ENCODE peak calls at places on chromosomes 7 and 10, in ten cellular contexts. A is IMR-90, B is NB4, K is stomach, F is adrenal gland, I is testis, Q is transverse colon, R is upper lobe of right lung, G is foreskin fibroblast, D is cardiac muscle cell. N is an unnamed sample.

GRCh38 chr10:71921319-71922027 is 42.7 kb upstream of the CHST3 start:
- DNase-seq in A (no peak), B (no peak), K (no peak), F (peak), I (peak), Q (peak), R (no peak), G (peak), D (peak), N (no peak)

GRCh38 chr10:74018241-74018640 is 20.3 kb downstream of the VCL start:
- DNase-seq in A (no peak), B (no peak), K (peak), F (no peak), I (no peak), Q (peak), R (no peak), G (no peak), D (no peak), N (no peak)

GRCh38 chr10:117262296-117263293 is 21.7 kb downstream of the SLC18A2 start:
- DNase-seq in A (no peak), B (no peak), K (no peak), F (no peak), I (peak), Q (no peak), R (no peak), G (no peak), D (no peak), N (no peak)

GRCh38 chr7:37432240-37432917 is 16.3 kb downstream of the ELMO1 start:
- DNase-seq in A (no peak), B (no peak), K (no peak), F (no peak), I (no peak), Q (no peak), R (no peak), G (no peak), D (no peak), N (no peak)

GRCh38 chr7:131513245-131514061 is 43.0 kb downstream of the PODXL start:
- DNase-seq in A (peak), B (peak), K (peak), F (peak), I (peak), Q (peak), R (peak), G (peak), D (peak), N (peak)

GRCh38 chr7:143462045-143462444 is 15.6 kb upstream of the TAS2R41 start:
- DNase-seq in A (no peak), B (no peak), K (no peak), F (no peak), I (no peak), Q (no peak), R (no peak), G (no peak), D (no peak), N (no peak)

GRCh38 chr7:121810831-121811494 is 62.0 kb upstream of the PTPRZ1 start:
- DNase-seq in A (no peak), B (no peak), K (no peak), F (no peak), I (no peak), Q (no peak), R (no peak), G (no peak), D (no peak), N (no peak)

GRCh38 chr7:22607180-22607579 is 107.2 kb upstream of the STEAP1B start:
- DNase-seq in A (peak), B (no peak), K (no peak), F (no peak), I (no peak), Q (no peak), R (no peak), G (peak), D (no peak), N (no peak)

GRCh38 chr10:20858292-20859124 is 38.6 kb downstream of the NEBL start:
- DNase-seq in A (peak), B (peak), K (no peak), F (no peak), I (no peak), Q (no peak), R (no peak), G (peak), D (peak), N (peak)

GRCh38 chr10:86162696-86163400 is 203.7 kb downstream of the GRID1 start:
- DNase-seq in A (no peak), B (no peak), K (no peak), F (no peak), I (no peak), Q (no peak), R (peak), G (no peak), D (no peak), N (peak)

GRCh38 chr10:88385601-88386203 is 197.4 kb downstream of the RNLS start:
- DNase-seq in A (no peak), B (peak), K (peak), F (no peak), I (no peak), Q (peak), R (peak), G (no peak), D (no peak), N (peak)

GRCh38 chr7:135653285-135654080 is 8.8 kb upstream of the STMP1 start:
- DNase-seq in A (peak), B (no peak), K (no peak), F (no peak), I (peak), Q (no peak), R (no peak), G (no peak), D (no peak), N (no peak)

GRCh38 chr10:47253651-47254375 is 46.2 kb upstream of the GDF10 start:
- DNase-seq in A (peak), B (no peak), K (no peak), F (no peak), I (no peak), Q (peak), R (no peak), G (no peak), D (peak), N (no peak)

GRCh38 chr10:93420091-93420490 is 62.0 kb downstream of the MYOF start:
- DNase-seq in A (peak), B (no peak), K (no peak), F (no peak), I (no peak), Q (no peak), R (no peak), G (peak), D (no peak), N (no peak)

GRCh38 chr7:32357535-32358277 is 132.5 kb downstream of the LSM5 start:
- DNase-seq in A (no peak), B (peak), K (no peak), F (no peak), I (no peak), Q (no peak), R (no peak), G (no peak), D (no peak), N (no peak)
- TF ChIP-seq CTCF in A (no peak), B (no peak), K (no peak), F (no peak), I (no peak), Q (no peak), R (no peak), G (no peak), D (no peak), N (no peak)

GRCh38 chr10:16993186-16993585 is 136.4 kb downstream of the CUBN start:
- DNase-seq in A (no peak), B (no peak), K (no peak), F (no peak), I (no peak), Q (no peak), R (no peak), G (no peak), D (no peak), N (no peak)

GRCh38 chr10:16992611-16993119 is 136.9 kb downstream of the CUBN start:
- DNase-seq in A (no peak), B (no peak), K (no peak), F (no peak), I (no peak), Q (no peak), R (no peak), G (peak), D (peak), N (no peak)

GRCh38 chr10:16999665-17000451 is 129.8 kb downstream of the CUBN start:
- DNase-seq in A (peak), B (no peak), K (no peak), F (no peak), I (peak), Q (no peak), R (no peak), G (peak), D (peak), N (no peak)

GRCh38 chr10:16996530-16996964 is 133.1 kb downstream of the CUBN start:
- DNase-seq in A (peak), B (no peak), K (no peak), F (no peak), I (no peak), Q (no peak), R (no peak), G (peak), D (peak), N (no peak)

DNA sequence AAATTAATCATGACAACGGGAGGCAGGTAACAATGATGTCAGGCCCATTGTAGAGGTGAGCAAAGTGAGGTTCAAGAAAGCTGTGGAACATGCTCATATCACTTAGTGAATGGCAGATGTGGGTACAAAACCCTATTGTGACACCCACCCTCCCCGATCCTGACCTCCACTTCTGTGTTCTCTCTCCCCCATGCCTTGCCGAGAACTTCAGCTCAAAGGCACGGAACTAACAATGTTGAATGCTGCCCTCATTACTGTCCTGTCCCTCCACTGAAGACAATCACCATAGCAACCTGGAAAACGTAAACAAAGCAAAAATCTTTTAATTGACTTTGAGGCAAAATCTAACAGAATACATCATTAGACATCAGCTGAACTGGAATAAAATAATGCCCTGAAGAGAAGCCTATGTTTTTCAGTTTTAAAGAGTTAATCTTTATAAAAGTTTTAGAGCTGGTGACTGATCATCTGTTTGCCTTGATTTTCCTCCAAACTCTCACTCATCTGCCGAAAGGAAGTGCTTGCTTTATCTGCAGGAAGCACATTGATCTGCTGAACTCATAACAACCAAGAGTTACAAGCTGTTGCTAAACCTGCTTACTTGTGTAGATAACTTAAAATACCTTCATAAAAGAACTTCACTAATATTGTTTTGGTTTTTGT is 133.6 kb downstream of the CUBN start:
- DNase-seq in A (peak), B (peak), K (no peak), F (no peak), I (no peak), Q (no peak), R (no peak), G (peak), D (peak), N (no peak)
- H3K4me3 ChIP-seq in A (no peak), B (no peak), K (no peak), F (no peak), I (no peak), Q (no peak), R (no peak), G (no peak), D (no peak), N (no peak)

GRCh38 chr10:25766687-25767221 is 167.3 kb upstream of the MYO3A start:
- DNase-seq in A (no peak), B (no peak), K (no peak), F (no peak), I (no peak), Q (no peak), R (no peak), G (no peak), D (peak), N (no peak)

GRCh38 chr10:25766213-25766612 is 167.8 kb upstream of the MYO3A start:
- DNase-seq in A (no peak), B (no peak), K (no peak), F (no peak), I (no peak), Q (no peak), R (no peak), G (no peak), D (no peak), N (no peak)

GRCh38 chr10:25768167-25768566 is 165.9 kb upstream of the MYO3A start:
- DNase-seq in A (no peak), B (no peak), K (no peak), F (no peak), I (no peak), Q (no peak), R (no peak), G (no peak), D (no peak), N (no peak)
- TF ChIP-seq CTCF in A (no peak), B (no peak), K (no peak), F (no peak), I (no peak), Q (no peak), R (no peak), G (no peak), D (no peak), N (no peak)

GRCh38 chr7:1555046-1555812 is 776 bp downstream of the TMEM184A start:
- DNase-seq in A (peak), B (peak), K (peak), F (peak), I (peak), Q (peak), R (no peak), G (peak), D (peak), N (peak)
- H3K4me3 ChIP-seq in A (no peak), B (no peak), K (peak), F (no peak), I (no peak), Q (peak), R (peak), G (no peak), D (no peak), N (peak)

GRCh38 chr7:13989138-13989943 is at the start of gene ETV1:
- DNase-seq in A (peak), B (no peak), K (peak), F (peak), I (peak), Q (peak), R (peak), G (peak), D (peak), N (peak)
- TF ChIP-seq CTCF in A (peak), B (no peak), K (no peak), F (peak), I (peak), Q (peak), R (peak), G (peak), D (peak), N (no peak)

DNA sequence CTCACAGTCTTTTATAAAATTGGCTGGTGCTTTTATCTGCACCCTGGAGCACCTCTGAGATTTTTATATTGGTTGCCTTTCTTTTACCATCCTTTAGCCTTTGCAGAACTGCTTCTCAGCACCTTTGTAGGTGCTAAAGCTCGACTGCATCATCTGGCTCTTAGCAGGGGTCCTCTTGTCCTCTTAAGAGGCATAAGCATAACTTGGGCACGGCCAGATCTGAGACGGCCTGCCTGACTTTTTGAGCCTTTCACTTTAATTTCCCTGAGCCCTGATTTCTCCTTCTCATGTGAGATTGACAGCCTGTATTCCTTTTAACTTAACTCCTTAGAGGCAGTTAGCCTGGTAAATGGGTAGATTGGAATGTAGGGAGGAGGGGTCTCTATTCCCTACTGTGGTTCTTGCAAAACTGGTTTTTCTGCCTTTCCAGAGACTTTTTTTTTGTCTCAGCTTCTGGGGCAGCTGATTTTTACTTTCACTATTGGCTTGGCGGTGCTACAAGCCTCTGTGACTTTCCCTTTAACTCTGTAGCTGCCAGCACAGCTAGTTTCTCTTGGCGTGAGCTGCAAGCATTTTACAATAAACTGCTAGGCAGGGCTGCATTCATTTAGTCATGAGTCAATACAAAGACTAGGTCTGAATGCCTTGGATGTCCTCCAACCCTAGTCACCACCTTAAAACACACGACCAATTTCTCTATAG is 24.0 kb downstream of the ZPBP start:
- DNase-seq in A (no peak), B (peak), K (peak), F (peak), I (no peak), Q (peak), R (no peak), G (no peak), D (peak), N (peak)
- H3K4me3 ChIP-seq in A (no peak), B (peak), K (peak), F (peak), I (peak), Q (peak), R (peak), G (peak), D (no peak), N (peak)

GRCh38 chr10:101845903-101846302 is 2.3 kb upstream of the KCNIP2 start:
- DNase-seq in A (no peak), B (no peak), K (no peak), F (no peak), I (no peak), Q (no peak), R (no peak), G (no peak), D (no peak), N (no peak)

GRCh38 chr10:101841826-101842225 is 1.8 kb downstream of the KCNIP2 start:
- DNase-seq in A (no peak), B (no peak), K (no peak), F (peak), I (no peak), Q (no peak), R (no peak), G (no peak), D (no peak), N (no peak)

GRCh38 chr10:101840102-101840684 is 3.4 kb downstream of the KCNIP2 start:
- DNase-seq in A (no peak), B (no peak), K (no peak), F (no peak), I (no peak), Q (no peak), R (no peak), G (peak), D (peak), N (no peak)

GRCh38 chr10:101840741-101841453 is 2.7 kb downstream of the KCNIP2 start:
- DNase-seq in A (peak), B (peak), K (peak), F (peak), I (peak), Q (peak), R (peak), G (peak), D (peak), N (peak)

DNA sequence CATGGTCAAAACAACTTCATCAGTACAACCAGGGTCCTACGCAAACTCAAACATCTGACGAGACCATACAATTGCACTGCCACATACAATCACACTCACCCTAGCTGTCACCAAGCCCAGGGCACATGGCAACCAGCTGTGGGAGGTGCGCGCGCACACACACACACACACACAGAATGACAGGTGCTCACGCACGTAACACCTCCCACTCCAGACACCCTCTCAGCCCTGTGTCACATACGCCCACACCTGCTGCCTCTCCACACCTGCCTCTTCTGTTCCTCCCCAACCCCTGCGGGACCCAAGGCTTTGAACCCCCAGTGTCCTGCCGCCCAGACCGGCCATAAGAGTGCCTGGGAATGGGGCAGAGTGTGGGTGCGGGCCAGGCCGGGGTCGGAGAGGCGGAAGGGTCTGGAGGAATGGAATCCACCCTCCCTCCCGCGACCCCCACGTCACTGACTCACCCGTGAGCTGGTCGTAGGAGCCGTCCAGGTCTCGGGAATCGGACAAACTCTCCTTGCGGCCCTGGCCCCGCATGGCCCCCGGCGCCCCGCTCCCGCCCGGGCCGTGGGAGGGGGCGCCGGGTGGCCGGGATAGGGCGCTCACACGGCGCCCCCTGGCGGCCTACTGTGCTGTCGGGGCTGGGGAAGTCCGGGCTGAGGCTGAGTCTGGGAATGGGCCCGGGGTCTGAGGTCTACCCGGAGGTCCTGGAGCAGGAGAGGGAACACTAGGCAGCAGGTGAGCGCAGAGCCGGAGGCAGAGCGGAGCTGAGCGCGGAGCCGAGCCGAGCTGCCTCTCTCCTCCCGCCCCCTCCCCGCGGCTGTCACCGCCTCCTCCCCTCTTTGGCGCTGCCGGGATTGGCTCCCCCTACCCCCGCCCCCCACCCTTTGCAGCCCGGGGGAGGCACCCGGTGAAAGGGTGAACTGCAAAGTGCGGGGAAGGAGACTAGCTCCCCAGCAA is at the start of gene KCNIP2:
- DNase-seq in A (no peak), B (peak), K (no peak), F (peak), I (peak), Q (peak), R (peak), G (no peak), D (no peak), N (peak)
- TF ChIP-seq CTCF in A (peak), B (peak), K (no peak), F (peak), I (no peak), Q (no peak), R (peak), G (peak), D (peak), N (no peak)

GRCh38 chr7:24824400-24824799 is 67.1 kb upstream of the GSDME start:
- DNase-seq in A (no peak), B (no peak), K (no peak), F (no peak), I (no peak), Q (no peak), R (no peak), G (peak), D (no peak), N (no peak)

GRCh38 chr7:24819916-24820689 is 62.8 kb upstream of the GSDME start:
- DNase-seq in A (peak), B (peak), K (peak), F (peak), I (peak), Q (peak), R (peak), G (peak), D (peak), N (peak)

GRCh38 chr7:24821045-24821853 is 64.0 kb upstream of the GSDME start:
- DNase-seq in A (peak), B (peak), K (peak), F (peak), I (peak), Q (peak), R (peak), G (peak), D (peak), N (peak)

GRCh38 chr7:24817339-24817738 is 60.1 kb upstream of the GSDME start:
- DNase-seq in A (no peak), B (no peak), K (no peak), F (no peak), I (no peak), Q (no peak), R (no peak), G (no peak), D (no peak), N (no peak)

GRCh38 chr7:24820730-24821044 is 63.4 kb upstream of the GSDME start:
- DNase-seq in A (no peak), B (peak), K (no peak), F (no peak), I (no peak), Q (no peak), R (no peak), G (peak), D (peak), N (peak)
- H3K4me3 ChIP-seq in A (no peak), B (peak), K (no peak), F (no peak), I (no peak), Q (no peak), R (no peak), G (no peak), D (no peak), N (no peak)

GRCh38 chr10:104617831-104618230 is 23.3 kb upstream of the SORCS3 start:
- DNase-seq in A (no peak), B (no peak), K (no peak), F (no peak), I (no peak), Q (no peak), R (no peak), G (no peak), D (no peak), N (no peak)

GRCh38 chr10:104622175-104622574 is 18.9 kb upstream of the SORCS3 start:
- DNase-seq in A (no peak), B (no peak), K (no peak), F (no peak), I (no peak), Q (no peak), R (no peak), G (no peak), D (no peak), N (no peak)

GRCh38 chr10:104622598-104623209 is 18.4 kb upstream of the SORCS3 start:
- DNase-seq in A (no peak), B (peak), K (no peak), F (no peak), I (peak), Q (no peak), R (no peak), G (peak), D (no peak), N (peak)
- TF ChIP-seq CTCF in A (no peak), B (peak), K (peak), F (peak), I (no peak), Q (no peak), R (no peak), G (peak), D (peak), N (peak)

GRCh38 chr10:75329190-75329745 is 72.3 kb downstream of the ZNF503 start:
- DNase-seq in A (no peak), B (no peak), K (no peak), F (no peak), I (no peak), Q (no peak), R (no peak), G (no peak), D (no peak), N (no peak)
- H3K4me3 ChIP-seq in A (no peak), B (no peak), K (no peak), F (no peak), I (no peak), Q (no peak), R (no peak), G (no peak), D (no peak), N (no peak)

N was measured in Caco-2.